ENCODE peak calls at places on chromosomes 16 and 17, in six cellular contexts. L is ELR; Y is activated CD4-positive, CD25-positive, alpha-beta regulatory T cell; I is sciatic nerve; U is lung microvascular endothelial cell; M is fibroblast of the conjunctiva. T is an unnamed sample.

GRCh38 chr16:87352818-87353217 is 30.8 kb downstream of the FBXO31 start:
- DNase-seq in M (no peak), Y (no peak), U (no peak), I (no peak), L (no peak), T (no peak)

GRCh38 chr16:88910284-88911147 is 44.1 kb upstream of the PABPN1L start:
- DNase-seq in U (no peak), M (no peak), I (no peak), L (no peak), Y (no peak), T (no peak)

GRCh38 chr16:50699345-50700159 is 6.1 kb downstream of the NOD2 start:
- DNase-seq in M (no peak), Y (no peak), U (no peak), I (no peak), L (peak), T (no peak)

GRCh38 chr17:40399185-40399584 is 18.5 kb downstream of the TOP2A start:
- DNase-seq in Y (no peak), M (peak), U (peak), L (peak), I (no peak), T (no peak)

GRCh38 chr17:81057079-81057730 is 22.3 kb downstream of the BAIAP2 start:
- DNase-seq in M (peak), I (no peak), Y (no peak), U (peak), L (no peak), T (peak)

GRCh38 chr16:2767891-2768290 is 9.2 kb downstream of the ELOB start:
- DNase-seq in I (no peak), U (no peak), M (no peak), L (peak), Y (no peak), T (no peak)

GRCh38 chr16:31105677-31106213 is 2.4 kb upstream of the BCKDK start:
- DNase-seq in L (peak), Y (peak), M (peak), U (peak), I (peak), T (peak)

GRCh38 chr17:69417545-69418483 is 3.3 kb downstream of the MAP2K6 start:
- DNase-seq in L (peak), Y (no peak), I (no peak), M (no peak), U (peak), T (no peak)

GRCh38 chr16:9971907-9972306 is 210.3 kb downstream of the GRIN2A start:
- DNase-seq in U (no peak), I (no peak), L (no peak), Y (no peak), M (no peak), T (no peak)

T was measured in upper lobe of right lung.